ENCODE peak calls at places on chromosomes 11 and 22, in four cellular contexts. S, U, I and W are unnamed samples.

GRCh38 chr11:66617148-66617814 is 851 bp downstream of the RBM14 start:
- ATAC-seq in S (peak), U (peak), I (peak), W (peak)

GRCh38 chr11:6828103-6828502 is 17.4 kb upstream of the OR10A5 start:
- ATAC-seq in S (no peak), U (no peak), I (no peak), W (no peak)

GRCh38 chr11:72599325-72600117 is 74.7 kb downstream of the PDE2A start:
- ATAC-seq in S (no peak), U (no peak), I (no peak), W (peak)

GRCh38 chr22:45007946-45008852 is 1.6 kb downstream of the PHF21B start:
- ATAC-seq in S (peak), U (no peak), I (no peak), W (peak)

GRCh38 chr22:41511521-41511968 is 32.7 kb downstream of the POLR3H start:
- ATAC-seq in S (no peak), U (no peak), I (no peak), W (no peak)

GRCh38 chr22:33555814-33556522 is 364.3 kb downstream of the LARGE1 start:
- ATAC-seq in S (peak), U (no peak), I (no peak), W (no peak)

GRCh38 chr11:26994579-26995210 is 783 bp downstream of the FIBIN start:
- ATAC-seq in S (no peak), U (peak), I (no peak), W (no peak)

GRCh38 chr11:15947681-15948648 is 408.4 kb downstream of the SOX6 start:
- ATAC-seq in S (no peak), U (no peak), I (no peak), W (no peak)

GRCh38 chr22:19751497-19752245 is 8.9 kb upstream of the TBX1 start:
- ATAC-seq in S (no peak), U (no peak), I (no peak), W (no peak)